ENCODE peak calls at places on chromosomes 16 and 17, in six cellular contexts. R is endothelial cell of umbilical vein, E is HepG2, X is GM12878, O is K562, G is NB4. Q is an unnamed sample.

GRCh38 chr17:2239882-2240430 is 63.6 kb downstream of the SMG6 start:
- DNase-seq in R (peak; percentile 92), E (no peak), X (peak; percentile 85), O (no peak), G (no peak), Q (peak; percentile 50)

GRCh38 chr16:54318941-54319340 is 32.4 kb upstream of the IRX3 start:
- DNase-seq in R (no peak), E (no peak), X (no peak), O (no peak), G (no peak), Q (no peak)

GRCh38 chr16:915546-915945 is 55.2 kb downstream of the LMF1 start:
- DNase-seq in R (no peak), E (no peak), X (no peak), O (no peak), G (no peak), Q (no peak)

GRCh38 chr17:73307130-73307529 is 4.7 kb downstream of the CDC42EP4 start:
- DNase-seq in R (no peak), E (no peak), X (no peak), O (no peak), G (no peak), Q (no peak)

GRCh38 chr16:74438492-74438979 is 17.3 kb upstream of the CLEC18B start:
- DNase-seq in R (peak; percentile 37), E (no peak), X (no peak), O (no peak), G (peak; percentile 80), Q (no peak)

GRCh38 chr17:65023791-65024190 is 32.7 kb downstream of the GNA13 start:
- DNase-seq in R (no peak), E (no peak), X (no peak), O (no peak), G (no peak), Q (no peak)

GRCh38 chr17:79388556-79389295 is 222.1 kb downstream of the RBFOX3 start:
- DNase-seq in R (peak; percentile 33), E (peak; percentile 34), X (no peak), O (peak; percentile 70), G (peak; percentile 51), Q (peak; percentile 93)

GRCh38 chr16:56295059-56295673 is 103.9 kb downstream of the GNAO1 start:
- DNase-seq in R (no peak), E (no peak), X (no peak), O (no peak), G (no peak), Q (no peak)

GRCh38 chr17:29663155-29663554 is 40.4 kb upstream of the CORO6 start:
- DNase-seq in R (no peak), E (peak; percentile 67), X (no peak), O (peak; percentile 48), G (no peak), Q (no peak)

GRCh38 chr17:2240541-2240940 is 63.0 kb downstream of the SMG6 start:
- DNase-seq in R (no peak), E (no peak), X (no peak), O (no peak), G (no peak), Q (no peak)

GRCh38 chr17:66644311-66644710 is 190.6 kb upstream of the CACNG5 start:
- DNase-seq in R (no peak), E (no peak), X (no peak), O (no peak), G (no peak), Q (no peak)

DNA sequence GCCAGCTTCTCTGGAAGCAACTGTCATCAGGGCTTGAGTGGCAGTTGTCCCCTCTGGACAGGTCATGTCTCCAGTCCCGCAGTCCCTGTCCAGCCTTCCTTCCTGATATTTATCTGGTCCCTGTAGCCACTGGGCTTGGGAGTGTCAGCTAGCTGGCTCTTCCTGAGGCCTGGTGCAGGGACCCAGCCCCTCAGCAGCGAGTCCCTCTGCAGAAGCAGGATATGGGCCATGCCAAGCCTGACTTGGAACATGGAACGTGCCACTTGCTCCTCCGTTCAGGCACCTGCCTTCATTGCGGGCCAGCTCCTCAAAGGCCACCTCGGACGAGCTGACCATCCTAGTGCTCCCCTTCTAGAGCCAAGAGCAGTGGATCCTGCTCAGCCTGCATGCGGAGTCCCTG is 26.3 kb downstream of the DRC3 start:
- DNase-seq in R (no peak), E (no peak), X (no peak), O (no peak), G (no peak), Q (no peak)
- TF ChIP-seq POLR2A in R (no peak), E (no peak), X (no peak), O (no peak), G (no peak), Q (no peak)

GRCh38 chr17:8062435-8062806 is 23.6 kb downstream of the ALOX15B start:
- DNase-seq in R (peak; percentile 60), E (no peak), X (no peak), O (no peak), G (no peak), Q (no peak)
- TF ChIP-seq MYC in R (no peak), E (no peak), X (no peak), O (no peak), G (no peak), Q (no peak)

GRCh38 chr17:45371414-45372324 is 54.8 kb upstream of the MAP3K14 start:
- DNase-seq in R (peak; percentile 93), E (peak; percentile 89), X (no peak), O (no peak), G (peak; percentile 87), Q (peak; percentile 98)
- TF ChIP-seq POLR2A in R (peak; percentile 76), E (no peak), X (no peak), O (no peak), G (no peak), Q (no peak)

DNA sequence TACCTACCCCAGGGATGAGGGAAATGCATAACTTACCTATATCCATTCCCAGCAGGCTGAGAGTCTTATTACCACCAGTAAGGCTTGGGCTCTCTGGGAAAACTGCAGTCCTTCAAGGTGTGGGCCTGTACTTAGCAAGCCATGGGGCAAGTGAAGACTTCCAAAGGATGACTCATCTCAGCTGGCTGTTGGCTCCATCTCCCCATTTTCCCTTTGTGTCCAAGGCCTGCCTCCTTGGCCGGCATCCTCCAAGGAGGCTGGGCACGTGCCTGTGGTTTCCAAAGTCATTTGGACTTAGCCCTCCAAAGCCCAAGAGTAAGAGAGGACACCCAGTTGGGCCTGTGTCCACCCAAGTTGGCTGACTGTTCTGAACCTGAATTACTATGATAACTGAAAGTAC is 89.8 kb downstream of the TMEM100 start:
- DNase-seq in R (no peak), E (no peak), X (no peak), O (no peak), G (no peak), Q (no peak)
- TF ChIP-seq MYC in R (no peak), E (no peak), X (no peak), O (no peak), G (no peak), Q (no peak)

GRCh38 chr17:7580631-7581554 is 1.5 kb downstream of the CD68 start:
- DNase-seq in R (no peak), E (no peak), X (no peak), O (no peak), G (no peak), Q (no peak)

GRCh38 chr17:7586673-7587419 is 3.0 kb downstream of the SOX15 start:
- DNase-seq in R (no peak), E (peak; percentile 62), X (no peak), O (peak; percentile 64), G (no peak), Q (peak; percentile 85)

GRCh38 chr17:7579839-7580630 is 597 bp downstream of the CD68 start:
- DNase-seq in R (no peak), E (no peak), X (no peak), O (no peak), G (no peak), Q (no peak)

GRCh38 chr17:7582401-7583252 is 1.0 kb upstream of the MPDU1 start:
- DNase-seq in R (no peak), E (no peak), X (no peak), O (no peak), G (no peak), Q (no peak)

GRCh38 chr17:7583253-7584109 is at the start of gene MPDU1:
- DNase-seq in R (peak; percentile 98), E (peak; percentile 81), X (peak; percentile 84), O (peak; percentile 83), G (peak; percentile 95), Q (peak; percentile 97)
- TF ChIP-seq POLR2A in R (peak; percentile 94), E (peak; percentile 79), X (peak; percentile 96), O (peak; percentile 93), G (peak; percentile 42), Q (peak; percentile 74)

DNA sequence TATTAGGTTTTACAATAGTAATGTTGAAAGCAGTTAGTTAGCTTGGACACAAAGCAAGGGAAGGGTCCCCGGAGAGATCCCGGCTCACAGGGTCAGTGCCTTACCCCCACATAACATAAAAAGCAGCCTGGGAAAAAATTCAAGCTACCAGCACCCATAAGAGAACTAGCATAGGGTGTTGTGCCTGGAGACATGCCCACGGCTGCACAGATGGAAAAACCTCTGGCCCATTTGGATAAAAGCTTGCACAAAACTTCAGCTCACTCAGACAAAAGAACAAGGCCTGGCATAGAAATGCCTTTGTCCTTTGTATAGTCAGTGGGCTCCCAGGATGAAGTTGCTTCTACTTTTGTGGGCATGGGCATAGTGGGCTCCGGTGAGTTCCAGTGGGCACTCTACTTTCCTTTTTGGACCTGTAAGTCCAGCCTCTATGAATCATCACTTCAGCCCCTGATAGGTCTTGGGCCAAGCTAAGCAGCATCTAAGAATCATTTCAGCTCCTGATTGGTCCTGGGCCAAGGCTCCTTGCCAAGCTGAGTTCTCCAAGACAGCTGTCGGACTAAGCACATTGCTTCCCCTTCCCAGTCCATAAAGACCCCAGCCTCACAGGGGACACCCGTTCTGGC is 1.3 kb upstream of the RDM1 start:
- DNase-seq in R (peak; percentile 19), E (no peak), X (no peak), O (no peak), G (no peak), Q (no peak)
- TF ChIP-seq MYC in R (no peak), E (no peak), X (no peak), O (no peak), G (no peak), Q (no peak)

DNA sequence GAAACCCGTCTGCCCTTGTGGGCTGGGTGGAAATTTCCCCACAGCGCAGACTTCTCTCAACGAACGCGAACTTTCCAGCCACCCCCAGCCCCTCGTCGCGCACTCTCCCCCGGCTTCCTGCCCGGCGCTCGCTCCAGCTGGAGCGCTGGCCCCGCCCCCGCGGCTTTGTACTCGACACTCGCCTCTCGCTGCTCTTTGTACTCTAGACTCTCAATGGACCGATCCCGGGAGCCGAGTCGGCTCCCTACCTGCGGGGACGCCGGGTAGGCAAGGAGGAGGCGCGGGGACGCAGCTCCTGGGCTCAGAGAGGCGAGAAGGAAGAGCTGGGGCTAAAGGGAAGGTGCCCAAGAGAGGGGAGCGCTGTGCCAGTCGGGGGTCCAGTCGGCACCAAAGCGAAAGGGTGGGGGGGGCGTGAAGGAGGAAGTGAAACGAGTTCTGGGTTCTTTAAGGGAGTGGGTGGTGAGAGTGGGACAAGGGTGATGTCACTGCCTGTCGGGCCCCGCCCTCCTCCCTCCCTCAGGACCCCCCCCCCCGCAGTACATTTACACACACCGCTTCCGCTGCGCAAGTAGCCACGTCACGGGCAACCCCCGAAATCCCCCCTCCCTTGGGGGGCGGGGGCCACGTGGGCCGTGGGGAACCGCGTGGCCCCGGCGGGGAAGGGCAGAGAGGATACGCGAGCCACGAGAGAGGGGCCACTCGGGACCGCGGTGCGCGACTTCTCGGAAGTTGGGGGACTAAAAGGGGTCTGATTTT is 9.7 kb downstream of the KDM6B start:
- DNase-seq in R (peak; percentile 86), E (peak; percentile 85), X (peak; percentile 70), O (peak; percentile 85), G (peak; percentile 78), Q (peak; percentile 90)
- TF ChIP-seq POLR2A in R (no peak), E (peak; percentile 69), X (peak; percentile 65), O (peak; percentile 42), G (no peak), Q (peak; percentile 43)

Q was measured in A549.